ENCODE peak calls at places on chromosomes 4 and X, in six cellular contexts. E is tibial nerve; V is CD4-positive, alpha-beta T cell; Y is RWPE1; W is natural killer cell; N is activated B cell treated with CpG ODN at 0.5 μM for 24 hours. G is an unnamed sample.

GRCh38 chrX:66013195-66013816 is 26.6 kb downstream of the VSIG4 start:
- DNase-seq in E (no peak), V (no peak), Y (no peak), W (no peak), N (no peak), G (no peak)

GRCh38 chrX:43559643-43560042 is 96.5 kb upstream of the MAOA start:
- DNase-seq in E (peak), V (peak), Y (peak), W (no peak), N (peak), G (no peak)

GRCh38 chr4:3729188-3729884 is 36.8 kb upstream of the ADRA2C start:
- DNase-seq in E (no peak), V (no peak), Y (no peak), W (no peak), N (no peak), G (no peak)

GRCh38 chr4:142846105-142846728 is at the start of gene INPP4B:
- DNase-seq in E (peak), V (peak), Y (peak), W (no peak), N (no peak), G (no peak)

GRCh38 chr4:55125763-55126541 is 557 bp upstream of the KDR start:
- DNase-seq in E (no peak), V (no peak), Y (no peak), W (no peak), N (no peak), G (no peak)

GRCh38 chr4:150033937-150034336 is 44.3 kb upstream of the DCLK2 start:
- DNase-seq in E (no peak), V (no peak), Y (no peak), W (no peak), N (no peak), G (no peak)

GRCh38 chr4:23942491-23942890 is 52.6 kb upstream of the PPARGC1A start:
- DNase-seq in E (no peak), V (no peak), Y (no peak), W (no peak), N (no peak), G (no peak)

GRCh38 chrX:136627381-136627780 is 20.6 kb upstream of the CD40LG start:
- DNase-seq in E (no peak), V (no peak), Y (no peak), W (no peak), N (no peak), G (no peak)

GRCh38 chr4:13777341-13777740 is 149.8 kb upstream of the BOD1L1 start:
- DNase-seq in E (no peak), V (no peak), Y (no peak), W (no peak), N (no peak), G (no peak)

GRCh38 chrX:17616936-17617335 is 120.4 kb upstream of the SCML1 start:
- DNase-seq in E (no peak), V (no peak), Y (no peak), W (no peak), N (no peak), G (no peak)

GRCh38 chr4:105822061-105822460 is 73.2 kb upstream of the NPNT start:
- DNase-seq in E (no peak), V (no peak), Y (no peak), W (no peak), N (no peak), G (no peak)

GRCh38 chrX:119218198-119218597 is 17.9 kb upstream of the PGRMC1 start:
- DNase-seq in E (no peak), V (no peak), Y (no peak), W (no peak), N (no peak), G (no peak)
- TF ChIP-seq CTCF in E (no peak), V (no peak), Y (peak), W (no peak), N (no peak), G (peak)

GRCh38 chr4:129094347-129094746 is 1.0 kb upstream of the SCLT1 start:
- DNase-seq in E (no peak), V (no peak), Y (no peak), W (no peak), N (no peak), G (no peak)
- TF ChIP-seq CTCF in E (no peak), V (no peak), Y (no peak), W (no peak), N (no peak), G (no peak)

GRCh38 chr4:101347267-101347556 is at the start of gene PPP3CA:
- DNase-seq in E (no peak), V (no peak), Y (no peak), W (no peak), N (no peak), G (no peak)

GRCh38 chr4:101345271-101345595 is 2.1 kb downstream of the PPP3CA start:
- DNase-seq in E (peak), V (no peak), Y (no peak), W (no peak), N (peak), G (no peak)

GRCh38 chr4:101346562-101347266 is 612 bp downstream of the PPP3CA start:
- DNase-seq in E (peak), V (peak), Y (peak), W (peak), N (no peak), G (peak)

GRCh38 chr4:101346312-101346561 is 1.1 kb downstream of the PPP3CA start:
- DNase-seq in E (no peak), V (peak), Y (no peak), W (peak), N (no peak), G (no peak)

DNA sequence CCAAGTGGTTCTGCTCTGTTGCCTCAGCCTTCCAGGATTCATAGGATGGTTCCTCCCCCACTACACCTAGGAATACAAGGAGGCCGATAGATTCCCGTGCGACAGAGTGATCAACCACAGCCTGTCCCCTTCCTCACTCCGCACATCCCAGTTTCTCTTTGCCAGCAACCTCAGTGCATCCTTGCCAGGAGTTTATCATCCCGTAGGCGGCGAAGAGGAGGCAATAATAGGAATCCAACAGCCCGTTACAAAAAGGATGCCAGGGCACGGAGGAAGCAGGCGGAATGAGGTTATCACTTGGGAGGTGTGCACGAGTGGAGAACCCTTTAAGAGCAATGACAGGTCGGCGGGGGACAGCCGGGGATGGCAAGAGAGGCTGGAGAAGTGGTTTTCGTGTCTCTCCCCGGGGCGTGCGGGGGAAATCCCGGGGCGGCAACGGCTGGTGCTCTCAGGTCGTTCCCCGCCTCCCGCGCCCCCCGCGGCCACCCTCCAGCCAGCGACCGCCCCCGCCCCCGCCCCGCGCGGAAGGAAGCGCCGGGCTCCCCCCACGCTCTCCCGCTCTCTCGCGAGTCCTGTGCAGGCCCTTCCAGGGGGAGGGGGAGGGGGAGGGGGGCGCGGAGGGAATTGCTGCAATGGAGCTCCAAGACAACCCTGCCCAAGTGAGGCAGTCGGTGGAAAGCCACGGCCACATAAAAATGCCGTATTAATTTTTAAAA is 1.6 kb downstream of the PPP3CA start:
- DNase-seq in E (peak), V (peak), Y (peak), W (peak), N (peak), G (peak)
- TF ChIP-seq CTCF in E (no peak), V (no peak), Y (no peak), W (no peak), N (no peak), G (no peak)

GRCh38 chrX:149704664-149705063 is 7.2 kb upstream of the MAGEA11 start:
- DNase-seq in E (no peak), V (no peak), Y (no peak), W (no peak), N (no peak), G (no peak)
- TF ChIP-seq CTCF in E (no peak), V (no peak), Y (no peak), W (no peak), N (no peak), G (no peak)

GRCh38 chr4:158490629-158491028 is 31.1 kb upstream of the RXFP1 start:
- DNase-seq in E (no peak), V (no peak), Y (no peak), W (no peak), N (no peak), G (no peak)

GRCh38 chr4:158500054-158500453 is 21.6 kb upstream of the RXFP1 start:
- DNase-seq in E (no peak), V (no peak), Y (no peak), W (no peak), N (no peak), G (no peak)

GRCh38 chr4:158496030-158496741 is 25.5 kb upstream of the RXFP1 start:
- DNase-seq in E (no peak), V (no peak), Y (peak), W (no peak), N (no peak), G (no peak)
- TF ChIP-seq CTCF in E (peak), V (no peak), Y (peak), W (no peak), N (no peak), G (peak)

GRCh38 chr4:7206856-7207567 is 14.7 kb downstream of the SORCS2 start:
- DNase-seq in E (peak), V (no peak), Y (peak), W (no peak), N (no peak), G (no peak)

GRCh38 chr4:7206385-7206784 is 14.0 kb downstream of the SORCS2 start:
- DNase-seq in E (no peak), V (no peak), Y (no peak), W (no peak), N (no peak), G (peak)

GRCh38 chr4:7209699-7210098 is 17.4 kb downstream of the SORCS2 start:
- DNase-seq in E (no peak), V (no peak), Y (no peak), W (no peak), N (no peak), G (no peak)

GRCh38 chr4:7208509-7209451 is 16.4 kb downstream of the SORCS2 start:
- DNase-seq in E (no peak), V (no peak), Y (no peak), W (no peak), N (no peak), G (no peak)

DNA sequence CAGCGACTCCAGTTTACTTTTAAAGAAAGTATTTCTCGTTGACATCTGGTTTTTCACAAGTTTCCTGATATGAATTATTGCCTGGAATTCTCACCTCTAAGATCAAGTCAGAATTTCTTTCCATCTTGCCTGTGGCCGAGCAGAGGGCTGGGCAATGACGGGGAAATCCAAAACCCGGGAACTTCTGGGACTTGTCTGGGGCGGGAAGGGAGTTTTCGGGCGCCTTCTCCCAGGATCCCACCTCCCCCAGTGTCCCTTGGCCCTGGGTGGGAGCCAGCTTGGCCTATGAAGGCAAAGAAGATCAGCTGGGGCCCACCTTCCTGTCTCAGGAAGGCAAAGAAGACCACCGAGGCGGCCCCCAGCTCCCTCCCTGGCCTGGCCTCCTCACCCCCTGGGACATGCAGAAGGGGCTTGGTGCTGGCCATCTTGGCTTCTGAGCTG is 15.5 kb downstream of the SORCS2 start:
- DNase-seq in E (no peak), V (no peak), Y (no peak), W (no peak), N (no peak), G (no peak)
- TF ChIP-seq CTCF in E (no peak), V (no peak), Y (no peak), W (no peak), N (no peak), G (no peak)

DNA sequence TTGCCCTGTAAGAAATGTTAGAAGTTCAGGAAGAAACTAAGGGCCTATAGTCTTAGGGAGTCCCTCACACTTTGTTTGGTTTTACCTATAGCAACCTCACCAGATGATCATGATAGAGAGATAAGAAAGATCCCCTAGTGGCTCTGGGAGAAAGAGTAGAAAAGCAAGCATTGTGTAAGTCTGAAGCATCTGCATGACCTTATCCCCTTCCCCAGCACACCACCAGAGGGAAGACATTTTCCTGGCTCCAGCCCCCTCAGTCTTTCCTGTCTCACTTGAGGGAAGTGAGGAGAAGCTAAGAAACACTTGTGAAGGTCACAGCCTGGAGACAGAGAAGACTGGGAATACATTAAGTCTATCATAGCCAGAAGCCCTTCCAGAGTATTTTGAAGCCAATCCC is 154.0 kb downstream of the EVC2 start:
- DNase-seq in E (no peak), V (no peak), Y (no peak), W (no peak), N (no peak), G (no peak)
- TF ChIP-seq CTCF in E (no peak), V (no peak), Y (no peak), W (no peak), N (no peak), G (no peak)

GRCh38 chr4:155675709-155676429 is 9.2 kb downstream of the GUCY1A1 start:
- DNase-seq in E (no peak), V (no peak), Y (no peak), W (no peak), N (no peak), G (no peak)
- TF ChIP-seq CTCF in E (no peak), V (no peak), Y (no peak), W (no peak), N (no peak), G (no peak)

DNA sequence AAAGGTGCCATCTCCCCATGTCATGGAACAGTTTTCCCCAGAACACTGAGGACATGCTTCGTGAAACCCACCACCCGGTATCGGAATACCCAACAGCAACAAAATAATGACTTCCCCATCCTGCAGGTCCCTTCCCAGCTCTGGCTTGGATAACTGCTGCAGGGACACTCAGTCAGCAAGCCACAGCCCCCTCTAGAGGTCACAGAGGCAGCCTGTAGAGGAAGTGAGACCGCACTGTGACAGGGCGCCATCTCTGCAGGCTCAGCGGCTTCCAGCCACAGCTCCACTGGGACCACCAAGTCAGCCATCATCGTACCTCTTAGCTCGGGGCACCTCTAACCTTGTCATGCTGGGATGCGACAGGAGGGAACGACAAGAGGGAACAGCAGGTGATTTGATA is 315.9 kb downstream of the LDB2 start:
- DNase-seq in E (no peak), V (no peak), Y (no peak), W (no peak), N (no peak), G (no peak)
- TF ChIP-seq CTCF in E (no peak), V (no peak), Y (no peak), W (no peak), N (no peak), G (peak)